ENCODE peak calls at places on chromosomes 7 and 10, in eight cellular contexts. One of them, this sample, is unnamed.

GRCh38 chr7:126026421-126027088 is 1096.9 kb upstream of the POT1 start:
- DNase-seq in activated naive CD4-positive, alpha-beta T cell treated with anti-CD3 and anti-CD28 coated beads, Interleukin-2, amount 50 U/mL, for 72 hours: no peak
- DNase-seq in neural crest cell: no peak
- DNase-seq in T47D: no peak
- DNase-seq in NCI-H1092 treated with DMSO at 0.1 percent for 48 hours: peak; percentile 16
- DNase-seq in GM04503: no peak
- DNase-seq in NCI-H510A treated with DMSO at 0.1 percent for 48 hours: peak; percentile 15
- DNase-seq in GM19239: no peak
- DNase-seq in this sample: no peak

GRCh38 chr10:78624791-78625190 is 444.0 kb upstream of the ZMIZ1 start:
- DNase-seq in activated naive CD4-positive, alpha-beta T cell treated with anti-CD3 and anti-CD28 coated beads, Interleukin-2, amount 50 U/mL, for 72 hours: no peak
- DNase-seq in neural crest cell: no peak
- DNase-seq in T47D: no peak
- DNase-seq in NCI-H1092 treated with DMSO at 0.1 percent for 48 hours: no peak
- DNase-seq in GM04503: no peak
- DNase-seq in NCI-H510A treated with DMSO at 0.1 percent for 48 hours: no peak
- DNase-seq in GM19239: no peak
- DNase-seq in this sample: no peak

GRCh38 chr10:58479016-58479415 is 33.7 kb upstream of the BICC1 start:
- DNase-seq in activated naive CD4-positive, alpha-beta T cell treated with anti-CD3 and anti-CD28 coated beads, Interleukin-2, amount 50 U/mL, for 72 hours: no peak
- DNase-seq in neural crest cell: no peak
- DNase-seq in T47D: no peak
- DNase-seq in NCI-H1092 treated with DMSO at 0.1 percent for 48 hours: no peak
- DNase-seq in GM04503: no peak
- DNase-seq in NCI-H510A treated with DMSO at 0.1 percent for 48 hours: no peak
- DNase-seq in GM19239: no peak
- DNase-seq in this sample: no peak

GRCh38 chr10:131469551-131469950 is 158.0 kb upstream of the TCERG1L start:
- DNase-seq in activated naive CD4-positive, alpha-beta T cell treated with anti-CD3 and anti-CD28 coated beads, Interleukin-2, amount 50 U/mL, for 72 hours: no peak
- DNase-seq in neural crest cell: no peak
- DNase-seq in T47D: no peak
- DNase-seq in NCI-H1092 treated with DMSO at 0.1 percent for 48 hours: no peak
- DNase-seq in GM04503: no peak
- DNase-seq in NCI-H510A treated with DMSO at 0.1 percent for 48 hours: no peak
- DNase-seq in GM19239: no peak
- DNase-seq in this sample: no peak

GRCh38 chr10:131195552-131196159 is 115.9 kb downstream of the TCERG1L start:
- DNase-seq in activated naive CD4-positive, alpha-beta T cell treated with anti-CD3 and anti-CD28 coated beads, Interleukin-2, amount 50 U/mL, for 72 hours: peak; percentile 26
- DNase-seq in neural crest cell: no peak
- DNase-seq in T47D: no peak
- DNase-seq in NCI-H1092 treated with DMSO at 0.1 percent for 48 hours: no peak
- DNase-seq in GM04503: no peak
- DNase-seq in NCI-H510A treated with DMSO at 0.1 percent for 48 hours: no peak
- DNase-seq in GM19239: no peak
- DNase-seq in this sample: no peak

GRCh38 chr7:12322903-12323300 is 80.8 kb downstream of the VWDE start:
- DNase-seq in activated naive CD4-positive, alpha-beta T cell treated with anti-CD3 and anti-CD28 coated beads, Interleukin-2, amount 50 U/mL, for 72 hours: no peak
- DNase-seq in neural crest cell: no peak
- DNase-seq in T47D: no peak
- DNase-seq in NCI-H1092 treated with DMSO at 0.1 percent for 48 hours: no peak
- DNase-seq in GM04503: no peak
- DNase-seq in NCI-H510A treated with DMSO at 0.1 percent for 48 hours: no peak
- DNase-seq in GM19239: no peak
- DNase-seq in this sample: no peak

GRCh38 chr10:104036518-104037260 is 49.0 kb downstream of the COL17A1 start:
- DNase-seq in activated naive CD4-positive, alpha-beta T cell treated with anti-CD3 and anti-CD28 coated beads, Interleukin-2, amount 50 U/mL, for 72 hours: no peak
- DNase-seq in neural crest cell: no peak
- DNase-seq in T47D: no peak
- DNase-seq in NCI-H1092 treated with DMSO at 0.1 percent for 48 hours: no peak
- DNase-seq in GM04503: no peak
- DNase-seq in NCI-H510A treated with DMSO at 0.1 percent for 48 hours: no peak
- DNase-seq in GM19239: no peak
- DNase-seq in this sample: no peak

GRCh38 chr7:139292821-139293220 is 48.3 kb upstream of the FMC1 start:
- DNase-seq in activated naive CD4-positive, alpha-beta T cell treated with anti-CD3 and anti-CD28 coated beads, Interleukin-2, amount 50 U/mL, for 72 hours: no peak
- DNase-seq in neural crest cell: no peak
- DNase-seq in T47D: no peak
- DNase-seq in NCI-H1092 treated with DMSO at 0.1 percent for 48 hours: no peak
- DNase-seq in GM04503: no peak
- DNase-seq in NCI-H510A treated with DMSO at 0.1 percent for 48 hours: no peak
- DNase-seq in GM19239: no peak
- DNase-seq in this sample: no peak

GRCh38 chr7:20482071-20482470 is 133.4 kb upstream of the ABCB5 start:
- DNase-seq in activated naive CD4-positive, alpha-beta T cell treated with anti-CD3 and anti-CD28 coated beads, Interleukin-2, amount 50 U/mL, for 72 hours: no peak
- DNase-seq in neural crest cell: no peak
- DNase-seq in T47D: no peak
- DNase-seq in NCI-H1092 treated with DMSO at 0.1 percent for 48 hours: no peak
- DNase-seq in GM04503: no peak
- DNase-seq in NCI-H510A treated with DMSO at 0.1 percent for 48 hours: no peak
- DNase-seq in GM19239: no peak
- DNase-seq in this sample: no peak

GRCh38 chr10:17872191-17873091 is 63.3 kb downstream of the MRC1 start:
- DNase-seq in activated naive CD4-positive, alpha-beta T cell treated with anti-CD3 and anti-CD28 coated beads, Interleukin-2, amount 50 U/mL, for 72 hours: no peak
- DNase-seq in neural crest cell: no peak
- DNase-seq in T47D: peak; percentile 50
- DNase-seq in NCI-H1092 treated with DMSO at 0.1 percent for 48 hours: peak; percentile 2
- DNase-seq in GM04503: no peak
- DNase-seq in NCI-H510A treated with DMSO at 0.1 percent for 48 hours: no peak
- DNase-seq in GM19239: no peak
- DNase-seq in this sample: no peak

GRCh38 chr10:79379512-79380124 is 32.3 kb downstream of the PPIF start:
- DNase-seq in activated naive CD4-positive, alpha-beta T cell treated with anti-CD3 and anti-CD28 coated beads, Interleukin-2, amount 50 U/mL, for 72 hours: peak; percentile 46
- DNase-seq in neural crest cell: peak; percentile 1
- DNase-seq in T47D: no peak
- DNase-seq in NCI-H1092 treated with DMSO at 0.1 percent for 48 hours: no peak
- DNase-seq in GM04503: no peak
- DNase-seq in NCI-H510A treated with DMSO at 0.1 percent for 48 hours: no peak
- DNase-seq in GM19239: no peak
- DNase-seq in this sample: no peak

GRCh38 chr7:65978891-65979582 is 3.0 kb downstream of the GUSB start:
- DNase-seq in activated naive CD4-positive, alpha-beta T cell treated with anti-CD3 and anti-CD28 coated beads, Interleukin-2, amount 50 U/mL, for 72 hours: no peak
- DNase-seq in neural crest cell: no peak
- DNase-seq in T47D: no peak
- DNase-seq in NCI-H1092 treated with DMSO at 0.1 percent for 48 hours: no peak
- DNase-seq in GM04503: no peak
- DNase-seq in NCI-H510A treated with DMSO at 0.1 percent for 48 hours: no peak
- DNase-seq in GM19239: no peak
- DNase-seq in this sample: no peak

GRCh38 chr7:41579961-41580935 is 122.6 kb downstream of the INHBA start:
- DNase-seq in activated naive CD4-positive, alpha-beta T cell treated with anti-CD3 and anti-CD28 coated beads, Interleukin-2, amount 50 U/mL, for 72 hours: no peak
- DNase-seq in neural crest cell: no peak
- DNase-seq in T47D: peak; percentile 42
- DNase-seq in NCI-H1092 treated with DMSO at 0.1 percent for 48 hours: no peak
- DNase-seq in GM04503: peak; percentile 99
- DNase-seq in NCI-H510A treated with DMSO at 0.1 percent for 48 hours: no peak
- DNase-seq in GM19239: no peak
- DNase-seq in this sample: peak; percentile 99

GRCh38 chr7:154304740-154305679 is 252.8 kb downstream of the DPP6 start:
- DNase-seq in activated naive CD4-positive, alpha-beta T cell treated with anti-CD3 and anti-CD28 coated beads, Interleukin-2, amount 50 U/mL, for 72 hours: no peak
- DNase-seq in neural crest cell: peak; percentile 3
- DNase-seq in T47D: no peak
- DNase-seq in NCI-H1092 treated with DMSO at 0.1 percent for 48 hours: peak; percentile 72
- DNase-seq in GM04503: no peak
- DNase-seq in NCI-H510A treated with DMSO at 0.1 percent for 48 hours: no peak
- DNase-seq in GM19239: no peak
- DNase-seq in this sample: no peak

GRCh38 chr10:72104472-72105097 is 16.2 kb upstream of the SPOCK2 start:
- DNase-seq in activated naive CD4-positive, alpha-beta T cell treated with anti-CD3 and anti-CD28 coated beads, Interleukin-2, amount 50 U/mL, for 72 hours: no peak
- DNase-seq in neural crest cell: no peak
- DNase-seq in T47D: no peak
- DNase-seq in NCI-H1092 treated with DMSO at 0.1 percent for 48 hours: no peak
- DNase-seq in GM04503: peak; percentile 20
- DNase-seq in NCI-H510A treated with DMSO at 0.1 percent for 48 hours: no peak
- DNase-seq in GM19239: no peak
- DNase-seq in this sample: no peak

GRCh38 chr10:132245056-132245455 is 58.3 kb downstream of the DPYSL4 start:
- DNase-seq in activated naive CD4-positive, alpha-beta T cell treated with anti-CD3 and anti-CD28 coated beads, Interleukin-2, amount 50 U/mL, for 72 hours: no peak
- DNase-seq in neural crest cell: no peak
- DNase-seq in T47D: no peak
- DNase-seq in NCI-H1092 treated with DMSO at 0.1 percent for 48 hours: no peak
- DNase-seq in GM04503: no peak
- DNase-seq in NCI-H510A treated with DMSO at 0.1 percent for 48 hours: no peak
- DNase-seq in GM19239: no peak
- DNase-seq in this sample: no peak

GRCh38 chr7:6307762-6308161 is 35.3 kb upstream of the CYTH3 start:
- DNase-seq in activated naive CD4-positive, alpha-beta T cell treated with anti-CD3 and anti-CD28 coated beads, Interleukin-2, amount 50 U/mL, for 72 hours: no peak
- DNase-seq in neural crest cell: no peak
- DNase-seq in T47D: no peak
- DNase-seq in NCI-H1092 treated with DMSO at 0.1 percent for 48 hours: no peak
- DNase-seq in GM04503: no peak
- DNase-seq in NCI-H510A treated with DMSO at 0.1 percent for 48 hours: no peak
- DNase-seq in GM19239: no peak
- DNase-seq in this sample: no peak

GRCh38 chr10:5524721-5525531 is at the start of gene CALML3:
- DNase-seq in activated naive CD4-positive, alpha-beta T cell treated with anti-CD3 and anti-CD28 coated beads, Interleukin-2, amount 50 U/mL, for 72 hours: peak; percentile 51
- DNase-seq in neural crest cell: no peak
- DNase-seq in T47D: no peak
- DNase-seq in NCI-H1092 treated with DMSO at 0.1 percent for 48 hours: no peak
- DNase-seq in GM04503: no peak
- DNase-seq in NCI-H510A treated with DMSO at 0.1 percent for 48 hours: peak; percentile 45
- DNase-seq in GM19239: no peak
- DNase-seq in this sample: no peak

GRCh38 chr7:156223935-156224334 is 411.7 kb upstream of the SHH start:
- DNase-seq in activated naive CD4-positive, alpha-beta T cell treated with anti-CD3 and anti-CD28 coated beads, Interleukin-2, amount 50 U/mL, for 72 hours: no peak
- DNase-seq in neural crest cell: no peak
- DNase-seq in T47D: no peak
- DNase-seq in NCI-H1092 treated with DMSO at 0.1 percent for 48 hours: no peak
- DNase-seq in GM04503: no peak
- DNase-seq in NCI-H510A treated with DMSO at 0.1 percent for 48 hours: no peak
- DNase-seq in GM19239: no peak
- DNase-seq in this sample: no peak

GRCh38 chr10:89916481-89916880 is 215.1 kb downstream of the KIF20B start:
- DNase-seq in activated naive CD4-positive, alpha-beta T cell treated with anti-CD3 and anti-CD28 coated beads, Interleukin-2, amount 50 U/mL, for 72 hours: no peak
- DNase-seq in neural crest cell: no peak
- DNase-seq in T47D: no peak
- DNase-seq in NCI-H1092 treated with DMSO at 0.1 percent for 48 hours: no peak
- DNase-seq in GM04503: no peak
- DNase-seq in NCI-H510A treated with DMSO at 0.1 percent for 48 hours: no peak
- DNase-seq in GM19239: no peak
- DNase-seq in this sample: peak; percentile 42

GRCh38 chr10:77553311-77553710 is 84.3 kb downstream of the KCNMA1 start:
- DNase-seq in activated naive CD4-positive, alpha-beta T cell treated with anti-CD3 and anti-CD28 coated beads, Interleukin-2, amount 50 U/mL, for 72 hours: no peak
- DNase-seq in neural crest cell: no peak
- DNase-seq in T47D: no peak
- DNase-seq in NCI-H1092 treated with DMSO at 0.1 percent for 48 hours: no peak
- DNase-seq in GM04503: no peak
- DNase-seq in NCI-H510A treated with DMSO at 0.1 percent for 48 hours: no peak
- DNase-seq in GM19239: no peak
- DNase-seq in this sample: no peak

GRCh38 chr10:20858292-20859124 is 38.6 kb downstream of the NEBL start:
- DNase-seq in activated naive CD4-positive, alpha-beta T cell treated with anti-CD3 and anti-CD28 coated beads, Interleukin-2, amount 50 U/mL, for 72 hours: no peak
- DNase-seq in neural crest cell: no peak
- DNase-seq in T47D: peak; percentile 46
- DNase-seq in NCI-H1092 treated with DMSO at 0.1 percent for 48 hours: peak; percentile 24
- DNase-seq in GM04503: peak; percentile 1
- DNase-seq in NCI-H510A treated with DMSO at 0.1 percent for 48 hours: peak; percentile 50
- DNase-seq in GM19239: no peak
- DNase-seq in this sample: peak; percentile 2

GRCh38 chr7:124462249-124462648 is 303.3 kb downstream of the GPR37 start:
- DNase-seq in activated naive CD4-positive, alpha-beta T cell treated with anti-CD3 and anti-CD28 coated beads, Interleukin-2, amount 50 U/mL, for 72 hours: no peak
- DNase-seq in neural crest cell: no peak
- DNase-seq in T47D: no peak
- DNase-seq in NCI-H1092 treated with DMSO at 0.1 percent for 48 hours: no peak
- DNase-seq in GM04503: peak; percentile 81
- DNase-seq in NCI-H510A treated with DMSO at 0.1 percent for 48 hours: no peak
- DNase-seq in GM19239: no peak
- DNase-seq in this sample: peak; percentile 44